ENCODE peak calls at places on chromosomes 1 and 21, in seven cellular contexts. One of them, this sample, is unnamed.

GRCh38 chr21:44926364-44927101 is 5.8 kb upstream of the ITGB2 start:
- DNase-seq in A549: no peak
- DNase-seq in lower leg skin: no peak
- DNase-seq in NCI-H774: no peak
- DNase-seq in retina: no peak
- DNase-seq in astrocyte of the spinal cord: no peak
- DNase-seq in RPMI7951: no peak
- DNase-seq in this sample: no peak

GRCh38 chr1:79110749-79111148 is 104.2 kb upstream of the ADGRL4 start:
- DNase-seq in A549: no peak
- DNase-seq in lower leg skin: no peak
- DNase-seq in NCI-H774: no peak
- DNase-seq in retina: no peak
- DNase-seq in astrocyte of the spinal cord: no peak
- DNase-seq in RPMI7951: no peak
- DNase-seq in this sample: no peak

GRCh38 chr1:221708987-221709386 is 32.9 kb downstream of the DUSP10 start:
- DNase-seq in A549: peak; percentile 41
- DNase-seq in lower leg skin: no peak
- DNase-seq in NCI-H774: peak; percentile 99
- DNase-seq in retina: peak; percentile 33
- DNase-seq in astrocyte of the spinal cord: peak; percentile 84
- DNase-seq in RPMI7951: peak; percentile 71
- DNase-seq in this sample: peak; percentile 82

GRCh38 chr1:13807213-13807612 is 107.2 kb downstream of the PRDM2 start:
- DNase-seq in A549: peak; percentile 4
- DNase-seq in lower leg skin: no peak
- DNase-seq in NCI-H774: no peak
- DNase-seq in retina: no peak
- DNase-seq in astrocyte of the spinal cord: no peak
- DNase-seq in RPMI7951: no peak
- DNase-seq in this sample: no peak

GRCh38 chr1:111208921-111209320 is 8.5 kb upstream of the DENND2D start:
- DNase-seq in A549: no peak
- DNase-seq in lower leg skin: no peak
- DNase-seq in NCI-H774: no peak
- DNase-seq in retina: no peak
- DNase-seq in astrocyte of the spinal cord: no peak
- DNase-seq in RPMI7951: no peak
- DNase-seq in this sample: no peak

GRCh38 chr1:172451002-172451443 is 7.2 kb upstream of the PIGC start:
- DNase-seq in A549: peak; percentile 19
- DNase-seq in lower leg skin: no peak
- DNase-seq in NCI-H774: no peak
- DNase-seq in retina: peak; percentile 28
- DNase-seq in astrocyte of the spinal cord: peak; percentile 65
- DNase-seq in RPMI7951: peak; percentile 62
- DNase-seq in this sample: no peak

GRCh38 chr1:52182874-52183400 is 41.0 kb downstream of the ZFYVE9 start:
- DNase-seq in A549: no peak
- DNase-seq in lower leg skin: no peak
- DNase-seq in NCI-H774: no peak
- DNase-seq in retina: no peak
- DNase-seq in astrocyte of the spinal cord: no peak
- DNase-seq in RPMI7951: no peak
- DNase-seq in this sample: no peak

GRCh38 chr1:96048572-96048971 is 673.0 kb upstream of the PTBP2 start:
- DNase-seq in A549: no peak
- DNase-seq in lower leg skin: no peak
- DNase-seq in NCI-H774: no peak
- DNase-seq in retina: no peak
- DNase-seq in astrocyte of the spinal cord: no peak
- DNase-seq in RPMI7951: no peak
- DNase-seq in this sample: no peak

GRCh38 chr1:229913491-229913890 is 153.5 kb upstream of the GALNT2 start:
- DNase-seq in A549: no peak
- DNase-seq in lower leg skin: no peak
- DNase-seq in NCI-H774: no peak
- DNase-seq in retina: no peak
- DNase-seq in astrocyte of the spinal cord: no peak
- DNase-seq in RPMI7951: no peak
- DNase-seq in this sample: no peak

GRCh38 chr1:8752921-8753713 is 64.3 kb downstream of the RERE start:
- DNase-seq in A549: no peak
- DNase-seq in lower leg skin: no peak
- DNase-seq in NCI-H774: no peak
- DNase-seq in retina: no peak
- DNase-seq in astrocyte of the spinal cord: no peak
- DNase-seq in RPMI7951: no peak
- DNase-seq in this sample: no peak

GRCh38 chr1:226690460-226690982 is 48.6 kb downstream of the ITPKB start:
- DNase-seq in A549: no peak
- DNase-seq in lower leg skin: peak; percentile 78
- DNase-seq in NCI-H774: peak; percentile 53
- DNase-seq in retina: no peak
- DNase-seq in astrocyte of the spinal cord: no peak
- DNase-seq in RPMI7951: no peak
- DNase-seq in this sample: no peak

GRCh38 chr1:213997031-213997771 is 9.4 kb downstream of the PROX1 start:
- DNase-seq in A549: no peak
- DNase-seq in lower leg skin: no peak
- DNase-seq in NCI-H774: no peak
- DNase-seq in retina: no peak
- DNase-seq in astrocyte of the spinal cord: no peak
- DNase-seq in RPMI7951: peak; percentile 53
- DNase-seq in this sample: no peak

GRCh38 chr1:55055951-55056631 is 16.7 kb downstream of the PCSK9 start:
- DNase-seq in A549: no peak
- DNase-seq in lower leg skin: no peak
- DNase-seq in NCI-H774: no peak
- DNase-seq in retina: no peak
- DNase-seq in astrocyte of the spinal cord: no peak
- DNase-seq in RPMI7951: no peak
- DNase-seq in this sample: no peak

GRCh38 chr1:115529216-115529897 is 112.4 kb upstream of the VANGL1 start:
- DNase-seq in A549: no peak
- DNase-seq in lower leg skin: no peak
- DNase-seq in NCI-H774: no peak
- DNase-seq in retina: no peak
- DNase-seq in astrocyte of the spinal cord: no peak
- DNase-seq in RPMI7951: no peak
- DNase-seq in this sample: no peak

GRCh38 chr21:31363720-31364119 is 19.7 kb upstream of the TIAM1 start:
- DNase-seq in A549: no peak
- DNase-seq in lower leg skin: no peak
- DNase-seq in NCI-H774: no peak
- DNase-seq in retina: no peak
- DNase-seq in astrocyte of the spinal cord: peak; percentile 53
- DNase-seq in RPMI7951: peak; percentile 55
- DNase-seq in this sample: no peak

GRCh38 chr1:51491166-51491981 is 27.7 kb downstream of the EPS15 start:
- DNase-seq in A549: no peak
- DNase-seq in lower leg skin: no peak
- DNase-seq in NCI-H774: no peak
- DNase-seq in retina: no peak
- DNase-seq in astrocyte of the spinal cord: no peak
- DNase-seq in RPMI7951: no peak
- DNase-seq in this sample: no peak

This sample was measured in DMS 273 treated with DMSO at 0.1 percent for 48 hours.